ENCODE peak calls at places on chromosomes 1 and 21, in ten cellular contexts. N is fibroblast of pulmonary artery; H is mammary epithelial cell; E is coronary artery; V is astrocyte of the spinal cord; C is epithelial cell of esophagus; A is naive thymus-derived CD4-positive, alpha-beta T cell; G is lower lobe of right lung; R is small intestine; J is A549. F is an unnamed sample.

GRCh38 chr1:168894397-168894796 is 165.4 kb upstream of the DPT start:
- DNase-seq in N (no peak), H (no peak), E (no peak), V (no peak), C (no peak), A (no peak), G (no peak), R (no peak), J (no peak), F (no peak)

GRCh38 chr1:7089485-7089884 is 304.2 kb downstream of the CAMTA1 start:
- DNase-seq in N (no peak), H (no peak), E (no peak), V (no peak), C (no peak), A (no peak), G (no peak), R (no peak), J (no peak), F (no peak)

GRCh38 chr1:207393610-207394009 is 60.5 kb upstream of the CR2 start:
- DNase-seq in N (peak), H (peak), E (no peak), V (peak), C (peak), A (no peak), G (no peak), R (peak), J (peak), F (peak)

GRCh38 chr1:19421365-19421764 is 64.0 kb downstream of the CAPZB start:
- DNase-seq in N (no peak), H (no peak), E (no peak), V (no peak), C (no peak), A (no peak), G (no peak), R (no peak), J (no peak), F (no peak)

GRCh38 chr1:6727535-6727934 is 25.9 kb upstream of the DNAJC11 start:
- DNase-seq in N (peak), H (peak), E (no peak), V (peak), C (peak), A (peak), G (peak), R (peak), J (peak), F (peak)

GRCh38 chr1:159970932-159971342 is 16.9 kb upstream of the SLAMF9 start:
- DNase-seq in N (no peak), H (no peak), E (no peak), V (no peak), C (no peak), A (no peak), G (no peak), R (peak), J (peak), F (no peak)

GRCh38 chr1:73106931-73107330 is 824.6 kb upstream of the NEGR1 start:
- DNase-seq in N (no peak), H (no peak), E (no peak), V (no peak), C (no peak), A (no peak), G (no peak), R (no peak), J (no peak), F (no peak)

GRCh38 chr21:24759348-24760118 is 847.7 kb downstream of the MRPL39 start:
- DNase-seq in N (no peak), H (no peak), E (no peak), V (no peak), C (no peak), A (no peak), G (no peak), R (no peak), J (no peak), F (no peak)

GRCh38 chr1:97186381-97186780 is 464.8 kb downstream of the PTBP2 start:
- DNase-seq in N (peak), H (no peak), E (no peak), V (no peak), C (peak), A (peak), G (no peak), R (no peak), J (peak), F (no peak)

GRCh38 chr21:31895069-31895851 is 22.4 kb downstream of the HUNK start:
- DNase-seq in N (no peak), H (no peak), E (no peak), V (no peak), C (no peak), A (no peak), G (no peak), R (no peak), J (no peak), F (no peak)

GRCh38 chr1:61287734-61288133 is 205.4 kb downstream of the NFIA start:
- DNase-seq in N (peak), H (peak), E (no peak), V (peak), C (peak), A (no peak), G (no peak), R (no peak), J (no peak), F (no peak)

GRCh38 chr1:236608930-236609726 is 4.8 kb upstream of the HEATR1 start:
- DNase-seq in N (peak), H (peak), E (no peak), V (peak), C (peak), A (no peak), G (no peak), R (peak), J (peak), F (peak)

GRCh38 chr1:56080123-56080522 is 499.2 kb downstream of the PLPP3 start:
- DNase-seq in N (no peak), H (no peak), E (no peak), V (no peak), C (peak), A (no peak), G (no peak), R (no peak), J (no peak), F (no peak)

GRCh38 chr1:20540281-20540680 is 12.1 kb upstream of the FAM43B start:
- DNase-seq in N (no peak), H (no peak), E (no peak), V (no peak), C (no peak), A (no peak), G (no peak), R (no peak), J (no peak), F (peak)

GRCh38 chr1:89812992-89813391 is 7.8 kb upstream of the LRRC8D start:
- DNase-seq in N (peak), H (no peak), E (no peak), V (no peak), C (no peak), A (no peak), G (no peak), R (no peak), J (no peak), F (no peak)

GRCh38 chr21:39066829-39067785 is 116.1 kb downstream of the PSMG1 start:
- DNase-seq in N (no peak), H (no peak), E (no peak), V (no peak), C (no peak), A (no peak), G (no peak), R (no peak), J (no peak), F (no peak)

GRCh38 chr1:24914226-24915069 is 15.6 kb downstream of the RUNX3 start:
- DNase-seq in N (no peak), H (no peak), E (no peak), V (peak), C (no peak), A (no peak), G (no peak), R (peak), J (no peak), F (no peak)

GRCh38 chr21:34595457-34595856 is 19.5 kb downstream of the RCAN1 start:
- DNase-seq in N (no peak), H (no peak), E (no peak), V (peak), C (peak), A (no peak), G (no peak), R (peak), J (no peak), F (no peak)

GRCh38 chr1:38745476-38746410 is 113.8 kb downstream of the RRAGC start:
- DNase-seq in N (no peak), H (peak), E (no peak), V (no peak), C (peak), A (no peak), G (no peak), R (no peak), J (no peak), F (no peak)

GRCh38 chr21:42614391-42614790 is 39.0 kb upstream of the PDE9A start:
- DNase-seq in N (no peak), H (peak), E (no peak), V (no peak), C (no peak), A (peak), G (no peak), R (no peak), J (no peak), F (no peak)

GRCh38 chr1:163697137-163697536 is 375.4 kb downstream of the NUF2 start:
- DNase-seq in N (no peak), H (no peak), E (no peak), V (no peak), C (no peak), A (no peak), G (no peak), R (no peak), J (no peak), F (no peak)

GRCh38 chr1:167911413-167911812 is 2.5 kb downstream of the ADCY10 start:
- DNase-seq in N (no peak), H (no peak), E (no peak), V (no peak), C (no peak), A (no peak), G (no peak), R (no peak), J (no peak), F (no peak)

GRCh38 chr21:46284077-46284644 is 1.2 kb downstream of the MCM3AP start:
- DNase-seq in N (no peak), H (no peak), E (no peak), V (no peak), C (no peak), A (no peak), G (no peak), R (peak), J (no peak), F (no peak)

GRCh38 chr1:3069491-3070303 is 694 bp downstream of the PRDM16 start:
- DNase-seq in N (peak), H (peak), E (no peak), V (peak), C (peak), A (no peak), G (peak), R (peak), J (peak), F (peak)

GRCh38 chr1:235329139-235329808 is 904 bp downstream of the GGPS1 start:
- DNase-seq in N (peak), H (no peak), E (peak), V (no peak), C (peak), A (no peak), G (no peak), R (peak), J (peak), F (peak)

GRCh38 chr1:31761883-31762282 is 2.3 kb downstream of the ADGRB2 start:
- DNase-seq in N (peak), H (no peak), E (no peak), V (peak), C (no peak), A (no peak), G (no peak), R (no peak), J (no peak), F (no peak)

GRCh38 chr1:202615501-202616354 is 94.5 kb downstream of the SYT2 start:
- DNase-seq in N (peak), H (no peak), E (no peak), V (peak), C (no peak), A (no peak), G (no peak), R (no peak), J (no peak), F (peak)

GRCh38 chr1:12539705-12540579 is 78.1 kb downstream of the DHRS3 start:
- DNase-seq in N (peak), H (peak), E (peak), V (peak), C (peak), A (no peak), G (peak), R (no peak), J (peak), F (no peak)

GRCh38 chr1:114209971-114210370 is 56.3 kb upstream of the SYT6 start:
- DNase-seq in N (no peak), H (no peak), E (no peak), V (no peak), C (no peak), A (no peak), G (no peak), R (no peak), J (no peak), F (no peak)

GRCh38 chr1:11340248-11340632 is 67.2 kb downstream of the UBIAD1 start:
- DNase-seq in N (no peak), H (no peak), E (no peak), V (no peak), C (no peak), A (no peak), G (no peak), R (no peak), J (no peak), F (no peak)
- H3K4me3 ChIP-seq in N (no peak), H (no peak), E (no peak), V (no peak), C (no peak), A (no peak), G (no peak), R (no peak), J (no peak), F (no peak)

DNA sequence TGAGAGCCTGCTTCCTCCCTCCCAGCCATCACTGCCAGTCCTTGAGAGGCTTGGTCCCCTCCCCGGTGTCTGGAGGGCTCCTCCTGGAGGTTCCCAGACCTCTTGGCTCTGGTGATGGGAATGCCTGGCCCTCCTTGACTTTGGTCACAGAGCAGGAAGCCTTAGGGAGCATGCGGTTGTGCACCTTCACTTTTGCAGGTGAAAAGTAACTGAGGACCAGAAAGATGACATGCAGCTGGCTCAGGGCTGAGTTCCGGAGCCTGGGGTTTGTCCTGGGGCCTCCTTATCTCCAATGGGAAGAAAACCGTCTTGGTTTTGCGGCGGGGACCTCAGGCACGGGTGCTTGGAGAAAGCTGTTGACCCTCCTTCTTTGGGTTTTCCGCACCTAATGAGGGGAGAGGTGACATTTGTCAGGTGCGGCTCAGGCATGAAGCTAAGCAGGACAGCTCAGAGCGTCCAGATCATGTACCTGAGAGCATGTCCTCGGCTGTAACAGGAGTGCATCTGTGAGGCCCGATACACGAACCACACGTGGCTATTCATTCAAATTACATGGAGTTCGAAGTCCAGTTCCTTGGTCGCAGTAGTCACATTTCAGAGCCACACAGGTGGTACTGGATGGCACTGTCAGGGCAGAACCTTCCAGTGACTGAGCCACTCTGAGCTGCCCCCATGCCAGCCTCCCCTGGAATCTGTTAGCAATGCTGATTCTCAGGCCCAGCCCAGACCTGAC is 608 bp upstream of the MX2 start:
- DNase-seq in N (no peak), H (no peak), E (peak), V (no peak), C (no peak), A (no peak), G (no peak), R (peak), J (no peak), F (no peak)
- H3K4me3 ChIP-seq in N (no peak), H (no peak), E (peak), V (no peak), C (no peak), A (peak), G (peak), R (no peak), J (no peak), F (no peak)

GRCh38 chr1:108747898-108748297 is 1.4 kb downstream of the STXBP3 start:
- DNase-seq in N (no peak), H (no peak), E (no peak), V (no peak), C (no peak), A (no peak), G (no peak), R (no peak), J (no peak), F (no peak)
- H3K4me3 ChIP-seq in N (peak), H (peak), E (peak), V (peak), C (peak), A (no peak), G (peak), R (no peak), J (peak), F (peak)

DNA sequence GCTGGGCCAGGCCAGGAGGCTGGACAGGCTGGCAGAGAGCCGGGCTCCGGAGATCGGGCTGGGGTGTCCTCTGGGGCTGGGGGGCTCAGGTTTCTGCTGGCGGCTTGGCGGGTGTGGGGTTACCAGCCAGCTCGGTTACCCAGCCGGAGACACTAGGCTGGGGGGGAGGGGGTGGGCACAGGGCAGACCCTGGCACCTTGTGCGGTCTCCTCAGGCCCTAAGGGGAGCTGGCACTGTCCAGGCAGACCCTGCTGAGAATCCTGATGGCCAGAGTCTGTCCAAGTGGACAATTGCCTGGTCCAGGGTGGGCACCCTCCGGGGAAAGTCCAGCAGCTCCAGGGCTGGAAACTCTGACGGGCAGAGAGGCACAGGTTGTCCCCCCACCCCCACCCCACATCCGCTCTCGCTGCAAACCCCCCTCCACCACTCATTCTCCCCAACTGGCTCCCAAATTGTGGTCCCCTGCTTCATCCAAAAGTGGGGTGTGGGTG is 6.7 kb downstream of the ZBTB7B start:
- DNase-seq in N (no peak), H (no peak), E (no peak), V (no peak), C (no peak), A (no peak), G (no peak), R (no peak), J (no peak), F (no peak)
- H3K4me3 ChIP-seq in N (no peak), H (no peak), E (peak), V (no peak), C (peak), A (peak), G (peak), R (no peak), J (no peak), F (no peak)

DNA sequence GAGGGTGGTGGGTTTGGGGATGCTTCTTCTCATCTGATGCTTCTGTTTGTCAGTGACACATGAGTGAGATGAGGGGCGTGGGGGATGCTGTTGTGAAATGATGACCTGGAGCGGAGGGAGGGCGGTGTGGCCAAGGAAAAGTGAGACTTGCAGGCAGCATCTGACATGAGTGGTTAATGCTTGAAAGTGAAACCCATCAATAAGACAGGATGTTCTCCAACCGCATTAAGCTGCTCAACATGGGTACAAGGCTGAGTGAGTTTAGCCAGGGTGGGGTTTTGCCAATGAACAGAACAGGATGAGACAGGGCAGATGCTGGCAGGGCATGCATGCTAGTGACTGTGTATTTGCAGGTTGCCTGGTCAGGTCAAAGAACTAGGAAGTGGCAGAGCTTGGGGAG is 16.5 kb downstream of the SPATA21 start:
- DNase-seq in N (no peak), H (no peak), E (no peak), V (no peak), C (no peak), A (peak), G (no peak), R (peak), J (no peak), F (no peak)
- H3K4me3 ChIP-seq in N (no peak), H (no peak), E (no peak), V (no peak), C (no peak), A (peak), G (no peak), R (no peak), J (no peak), F (no peak)

GRCh38 chr1:152108899-152109222 is 6.4 kb downstream of the TCHH start:
- DNase-seq in N (no peak), H (no peak), E (no peak), V (no peak), C (peak), A (no peak), G (no peak), R (no peak), J (peak), F (no peak)

GRCh38 chr1:152110860-152111514 is 4.3 kb downstream of the TCHH start:
- DNase-seq in N (peak), H (peak), E (no peak), V (peak), C (peak), A (peak), G (peak), R (peak), J (peak), F (peak)

GRCh38 chr1:152109231-152109997 is 5.8 kb downstream of the TCHH start:
- DNase-seq in N (peak), H (peak), E (no peak), V (peak), C (peak), A (no peak), G (no peak), R (no peak), J (peak), F (no peak)

GRCh38 chr1:152110365-152110859 is 4.8 kb downstream of the TCHH start:
- DNase-seq in N (peak), H (peak), E (no peak), V (peak), C (peak), A (peak), G (peak), R (peak), J (peak), F (peak)

DNA sequence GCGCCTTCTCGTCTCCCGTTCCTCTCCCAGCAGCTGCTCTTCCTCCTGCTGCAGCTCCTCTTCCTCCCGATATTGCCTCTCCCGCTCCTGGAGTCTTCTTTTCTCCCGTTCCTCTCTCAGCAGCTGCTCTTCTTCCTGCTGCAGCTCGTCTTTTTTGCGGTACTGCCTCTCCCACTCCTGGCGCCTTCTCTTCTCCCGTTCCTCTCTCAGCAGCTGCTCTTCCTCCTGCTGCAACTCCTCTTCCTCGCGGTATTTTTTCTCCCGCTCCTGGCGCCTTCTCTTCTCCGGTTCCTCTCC is 5.3 kb downstream of the TCHH start:
- DNase-seq in N (peak), H (no peak), E (no peak), V (no peak), C (no peak), A (no peak), G (no peak), R (no peak), J (peak), F (no peak)
- H3K4me3 ChIP-seq in N (peak), H (peak), E (peak), V (peak), C (peak), A (peak), G (peak), R (no peak), J (peak), F (peak)